ENCODE peak calls at places on chromosomes 7 and 10, in nine cellular contexts. O is thoracic aorta, M is choroid plexus epithelial cell, V is psoas muscle, R is cardiac muscle cell, Z is A549, X is prostate gland, E is stomach, J is fibroblast of lung. F is an unnamed sample.
A peak's percentile ranks its signal among the peaks of the same experiment; 100 is the strongest.

GRCh38 chr7:42931447-42931833 is 534 bp downstream of the PSMA2 start:
- DNase-seq in M (peak; percentile 42), X (no peak), Z (no peak), E (no peak), R (no peak), J (peak; percentile 16), V (no peak), O (no peak), F (no peak)

GRCh38 chr7:23472974-23473847 is 2.9 kb upstream of the IGF2BP3 start:
- DNase-seq in R (no peak), O (no peak), E (no peak), J (no peak), Z (no peak), V (no peak), X (no peak), M (peak; percentile 31), F (peak; percentile 30)

GRCh38 chr10:132113766-132114365 is 48.1 kb downstream of the JAKMIP3 start:
- DNase-seq in J (no peak), E (peak; percentile 16), Z (no peak), V (no peak), M (no peak), R (no peak), O (no peak), X (no peak), F (no peak)

GRCh38 chr10:90652519-90652918 is 205.3 kb downstream of the HTR7 start:
- DNase-seq in X (no peak), E (no peak), V (no peak), R (peak; percentile 66), O (no peak), J (peak; percentile 45), Z (no peak), M (peak; percentile 76), F (no peak)

GRCh38 chr10:116112232-116113231 is 160.5 kb downstream of the GFRA1 start:
- DNase-seq in O (no peak), E (no peak), Z (no peak), J (peak; percentile 68), X (no peak), R (no peak), V (no peak), M (no peak), F (no peak)

GRCh38 chr10:6228010-6228511 is 25.3 kb downstream of the PFKFB3 start:
- DNase-seq in Z (no peak), J (peak; percentile 92), M (peak; percentile 76), X (no peak), R (peak; percentile 79), V (no peak), O (no peak), E (no peak), F (no peak)

GRCh38 chr7:121992046-121992445 is 119.1 kb downstream of the PTPRZ1 start:
- DNase-seq in X (no peak), O (no peak), M (no peak), R (no peak), J (no peak), E (no peak), V (no peak), Z (no peak), F (no peak)

GRCh38 chr10:44426247-44427034 is 41.5 kb upstream of the CXCL12 start:
- DNase-seq in V (no peak), X (no peak), M (no peak), J (no peak), Z (no peak), E (no peak), R (no peak), O (no peak), F (no peak)

DNA sequence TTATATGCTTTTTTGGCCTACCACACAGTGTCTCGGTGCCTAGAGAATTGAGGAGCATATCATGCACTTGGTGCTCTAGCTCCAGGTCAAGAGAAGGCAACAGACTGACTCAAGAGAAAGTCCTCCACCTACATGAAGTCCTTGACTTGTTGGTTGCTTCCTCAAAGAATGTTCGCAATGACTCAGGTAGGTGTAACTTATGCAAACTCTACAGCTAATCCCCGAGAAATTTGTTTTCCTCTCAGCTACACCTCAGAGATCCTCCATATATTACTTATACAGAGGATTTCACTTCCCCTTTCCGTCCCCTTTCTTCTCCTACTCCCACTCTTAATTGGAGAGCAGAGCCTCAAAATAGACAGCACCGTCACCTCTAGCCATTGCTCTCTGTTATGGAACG is 1013.1 kb downstream of the KCNMA1 start:
- DNase-seq in X (no peak), M (no peak), R (no peak), Z (no peak), V (no peak), O (no peak), E (no peak), J (no peak), F (no peak)
- TF ChIP-seq CTCF in X (no peak), M (no peak), R (no peak), Z (no peak), V (no peak), O (no peak), E (no peak), J (no peak), F (no peak)

GRCh38 chr7:2537981-2538851 is 17.1 kb downstream of the BRAT1 start:
- DNase-seq in O (peak; percentile 1), X (no peak), M (no peak), V (peak; percentile 17), R (no peak), Z (no peak), J (no peak), E (no peak), F (no peak)
- TF ChIP-seq CTCF in O (no peak), X (no peak), M (no peak), V (no peak), R (no peak), Z (no peak), J (no peak), E (no peak), F (no peak)

GRCh38 chr7:144787127-144787526 is 48.7 kb downstream of the TPK1 start:
- DNase-seq in V (no peak), M (peak; percentile 13), O (no peak), E (no peak), Z (no peak), J (no peak), R (no peak), X (no peak), F (peak; percentile 5)
- TF ChIP-seq CTCF in V (no peak), M (peak; percentile 35), O (peak; percentile 28), E (no peak), Z (no peak), J (no peak), R (no peak), X (no peak), F (peak; percentile 43)

GRCh38 chr7:28697898-28698563 is 260.1 kb downstream of the TRIL start:
- DNase-seq in M (no peak), O (no peak), Z (no peak), E (no peak), X (no peak), V (no peak), R (no peak), J (peak; percentile 37), F (no peak)

GRCh38 chr7:28700084-28700483 is 258.0 kb downstream of the TRIL start:
- DNase-seq in V (no peak), M (peak; percentile 45), R (no peak), J (no peak), X (no peak), Z (no peak), E (no peak), O (no peak), F (no peak)

GRCh38 chr7:28698744-28699291 is 259.3 kb downstream of the TRIL start:
- DNase-seq in J (no peak), M (no peak), Z (no peak), X (no peak), V (no peak), E (no peak), R (no peak), O (no peak), F (no peak)

GRCh38 chr7:28700790-28701203 is 257.3 kb downstream of the TRIL start:
- DNase-seq in X (no peak), R (no peak), Z (no peak), O (no peak), M (peak; percentile 29), V (no peak), J (peak; percentile 46), E (no peak), F (no peak)

DNA sequence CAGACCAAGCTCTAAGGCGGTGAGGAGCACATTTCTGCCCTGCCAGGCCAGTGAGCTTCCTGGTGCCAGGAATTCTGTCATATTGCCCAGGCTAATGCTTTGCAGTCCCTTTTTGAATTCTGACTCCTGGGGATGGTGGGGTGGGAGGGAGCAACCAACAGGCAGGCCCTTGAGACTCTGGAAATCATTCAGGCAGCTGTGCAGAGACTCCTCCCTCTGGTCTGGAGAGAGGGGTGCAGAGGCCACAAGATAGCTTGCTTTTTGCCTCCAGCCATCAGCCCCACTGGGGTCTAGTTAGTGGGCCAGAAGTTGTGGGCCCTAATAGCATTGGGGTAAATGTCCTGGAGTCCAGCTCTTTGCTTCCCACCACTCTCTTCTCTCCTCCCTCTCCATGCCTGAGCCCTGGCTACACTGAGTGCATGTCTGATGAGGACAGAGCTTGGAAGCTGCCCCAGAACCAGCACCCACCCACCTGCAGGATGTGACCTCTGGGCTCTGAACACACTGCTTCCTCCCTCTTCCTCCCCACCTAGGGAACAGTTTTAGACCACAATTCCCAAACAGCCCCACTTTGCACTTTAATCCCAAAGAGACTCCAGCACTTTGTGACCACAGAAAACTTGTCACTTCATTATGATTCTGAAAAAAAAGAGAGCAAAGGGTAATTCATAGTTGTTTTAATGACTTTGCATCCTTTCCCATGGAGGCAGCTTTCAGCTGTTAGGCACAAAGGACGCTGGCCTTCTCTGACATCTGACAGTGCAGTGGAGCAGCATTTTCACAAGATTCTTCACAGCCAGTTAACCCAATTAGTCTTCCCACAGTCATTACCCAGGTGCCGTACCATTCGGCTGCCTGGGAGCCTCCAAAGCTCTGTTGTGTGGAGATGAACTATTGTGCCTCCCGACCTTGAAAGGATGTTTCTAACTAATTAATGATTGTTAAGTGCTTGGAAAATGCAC is 262.5 kb downstream of the TRIL start:
- DNase-seq in E (no peak), M (no peak), O (no peak), R (no peak), X (no peak), V (no peak), Z (no peak), J (no peak), F (no peak)
- TF ChIP-seq CTCF in E (no peak), M (no peak), O (no peak), R (no peak), X (no peak), V (no peak), Z (no peak), J (no peak), F (no peak)

GRCh38 chr7:135150072-135150782 is 2.4 kb downstream of the TMEM140 start:
- DNase-seq in M (no peak), Z (no peak), O (no peak), R (no peak), V (peak; percentile 38), E (no peak), J (no peak), X (no peak), F (no peak)
- TF ChIP-seq CTCF in M (no peak), Z (no peak), O (no peak), R (no peak), V (no peak), E (no peak), J (no peak), X (no peak), F (no peak)

F was measured in endothelial cell.